ENCODE peak calls at places on chromosomes 16 and 17, in four cellular contexts. F is EL; B is NCI-H524; E is activated naive CD4-positive, alpha-beta T cell. Z is an unnamed sample.

GRCh38 chr17:57086069-57086930 is 1.3 kb downstream of the AKAP1 start:
- DNase-seq in F (peak; percentile 49), B (no peak), E (no peak), Z (peak; percentile 40)

GRCh38 chr16:8583199-8583598 is 7.1 kb downstream of the TMEM114 start:
- DNase-seq in F (peak; percentile 15), B (no peak), E (no peak), Z (peak; percentile 67)

GRCh38 chr17:9322298-9322697 is 253.3 kb downstream of the STX8 start:
- DNase-seq in F (no peak), B (no peak), E (no peak), Z (peak; percentile 61)

GRCh38 chr17:17186051-17186450 is 20.1 kb downstream of the PLD6 start:
- DNase-seq in F (no peak), B (no peak), E (no peak), Z (no peak)

GRCh38 chr17:57599271-57600045 is 145.6 kb downstream of the CCDC182 start:
- DNase-seq in F (no peak), B (no peak), E (no peak), Z (no peak)

GRCh38 chr17:82668631-82669099 is 20.4 kb upstream of the WDR45B start:
- DNase-seq in F (peak; percentile 80), B (no peak), E (no peak), Z (peak; percentile 56)

GRCh38 chr16:77786448-77786847 is 1.9 kb upstream of the VAT1L start:
- DNase-seq in F (no peak), B (no peak), E (no peak), Z (no peak)

GRCh38 chr16:84774810-84775209 is 45.0 kb upstream of the CRISPLD2 start:
- DNase-seq in F (peak; percentile 75), B (no peak), E (no peak), Z (no peak)

GRCh38 chr17:81409190-81409935 is 14.1 kb downstream of the BAHCC1 start:
- DNase-seq in F (no peak), B (peak; percentile 64), E (no peak), Z (no peak)

GRCh38 chr17:77286641-77287431 is 146.1 kb downstream of the SEC14L1 start:
- DNase-seq in F (peak; percentile 83), B (no peak), E (no peak), Z (no peak)

GRCh38 chr16:65305588-65305987 is 183.7 kb upstream of the CDH11 start:
- DNase-seq in F (no peak), B (peak; percentile 50), E (no peak), Z (peak; percentile 70)

GRCh38 chr17:45225964-45226530 is 4.4 kb downstream of the FMNL1 start:
- DNase-seq in F (peak; percentile 44), B (no peak), E (peak; percentile 70), Z (no peak)

GRCh38 chr17:81484195-81484979 is 28.2 kb downstream of the ACTG1 start:
- DNase-seq in F (peak; percentile 75), B (peak; percentile 78), E (peak; percentile 71), Z (peak; percentile 90)

GRCh38 chr17:164536-165235 is 16.8 kb downstream of the DOC2B start:
- DNase-seq in F (peak; percentile 42), B (peak; percentile 21), E (no peak), Z (peak; percentile 44)

GRCh38 chr16:81480856-81481821 is 36.5 kb downstream of the CMIP start:
- DNase-seq in F (peak; percentile 77), B (no peak), E (no peak), Z (no peak)

GRCh38 chr17:75370288-75370687 is 35.2 kb downstream of the GRB2 start:
- DNase-seq in F (no peak), B (no peak), E (no peak), Z (no peak)

GRCh38 chr17:76951375-76951905 is 83.2 kb downstream of the MGAT5B start:
- DNase-seq in F (no peak), B (no peak), E (no peak), Z (no peak)

GRCh38 chr17:8121531-8122390 is 2.1 kb downstream of the HES7 start:
- DNase-seq in F (peak; percentile 84), B (no peak), E (no peak), Z (peak; percentile 82)

GRCh38 chr16:27795992-27796614 is 246.2 kb downstream of the KATNIP start:
- DNase-seq in F (peak; percentile 30), B (no peak), E (no peak), Z (peak; percentile 49)

GRCh38 chr16:14028207-14028606 is 42.9 kb upstream of the MRTFB start:
- DNase-seq in F (no peak), B (no peak), E (no peak), Z (no peak)

GRCh38 chr17:28763137-28763799 is 19.5 kb downstream of the TRAF4 start:
- DNase-seq in F (no peak), B (no peak), E (no peak), Z (no peak)

GRCh38 chr16:50683689-50684374 is 2.7 kb upstream of the SNX20 start:
- DNase-seq in F (no peak), B (no peak), E (no peak), Z (no peak)

GRCh38 chr16:53457670-53458069 is 23.4 kb downstream of the RBL2 start:
- DNase-seq in F (no peak), B (no peak), E (no peak), Z (no peak)

GRCh38 chr16:29662729-29663019 is 373 bp upstream of the SPN start:
- DNase-seq in F (no peak), B (no peak), E (no peak), Z (no peak)

GRCh38 chr17:70848785-70849184 is 679.5 kb downstream of the KCNJ2 start:
- DNase-seq in F (peak; percentile 75), B (no peak), E (no peak), Z (no peak)

GRCh38 chr17:68613739-68614298 is 12.7 kb upstream of the FAM20A start:
- DNase-seq in F (peak; percentile 63), B (peak; percentile 85), E (no peak), Z (peak; percentile 84)

GRCh38 chr16:53968454-53968853 is 264.5 kb downstream of the FTO start:
- DNase-seq in F (peak; percentile 9), B (no peak), E (no peak), Z (no peak)

GRCh38 chr16:54928016-54928356 is 2.7 kb upstream of the IRX5 start:
- DNase-seq in F (peak; percentile 51), B (no peak), E (no peak), Z (peak; percentile 49)

GRCh38 chr16:55155815-55156214 is 168.2 kb upstream of the IRX6 start:
- DNase-seq in F (no peak), B (no peak), E (no peak), Z (no peak)

GRCh38 chr16:54503436-54503835 is 216.8 kb upstream of the IRX3 start:
- DNase-seq in F (no peak), B (no peak), E (no peak), Z (no peak)

GRCh38 chr16:67514382-67514828 is 14.2 kb upstream of the RIPOR1 start:
- DNase-seq in F (peak; percentile 83), B (peak; percentile 65), E (peak; percentile 21), Z (peak; percentile 89)

GRCh38 chr17:30208214-30208613 is 27.3 kb downstream of the SLC6A4 start:
- DNase-seq in F (no peak), B (no peak), E (no peak), Z (no peak)

GRCh38 chr17:6473128-6473767 is 29.0 kb downstream of the PIMREG start:
- DNase-seq in F (peak; percentile 73), B (no peak), E (peak; percentile 20), Z (peak; percentile 71)

GRCh38 chr17:64236827-64237403 is 26.1 kb downstream of the TEX2 start:
- DNase-seq in F (no peak), B (no peak), E (no peak), Z (peak; percentile 60)

GRCh38 chr16:35440875-35441274 is 1981.5 kb downstream of the TP53TG3F start:
- DNase-seq in F (no peak), B (no peak), E (no peak), Z (no peak)

GRCh38 chr16:75732871-75733270 is 6.6 kb upstream of the CPHXL start:
- DNase-seq in F (no peak), B (no peak), E (no peak), Z (no peak)

GRCh38 chr16:71214771-71215381 is 15.6 kb downstream of the HYDIN start:
- DNase-seq in F (no peak), B (peak; percentile 39), E (no peak), Z (peak; percentile 9)

Z was measured in A673.